ENCODE peak calls at places on chromosomes 2 and 18, in eight cellular contexts. One of them, this sample, is unnamed.

GRCh38 chr2:140508756-140509155 is 1622.1 kb downstream of the LRP1B start:
- DNase-seq in adrenal gland: no peak
- DNase-seq in spleen: no peak
- DNase-seq in MM.1S: no peak
- DNase-seq in aorta: no peak
- DNase-seq in GM23338: no peak
- DNase-seq in sigmoid colon: no peak
- DNase-seq in keratinocyte: no peak
- DNase-seq in this sample: no peak

GRCh38 chr2:219230201-219230540 is 565 bp downstream of the ANKZF1 start:
- DNase-seq in adrenal gland: peak; percentile 52
- DNase-seq in spleen: peak; percentile 92
- DNase-seq in MM.1S: peak; percentile 67
- DNase-seq in aorta: no peak
- DNase-seq in GM23338: peak; percentile 80
- DNase-seq in sigmoid colon: peak; percentile 80
- DNase-seq in keratinocyte: no peak
- DNase-seq in this sample: peak; percentile 77

GRCh38 chr2:70248810-70249438 is 496 bp upstream of the TIA1 start:
- DNase-seq in adrenal gland: peak; percentile 91
- DNase-seq in spleen: peak; percentile 93
- DNase-seq in MM.1S: peak; percentile 87
- DNase-seq in aorta: peak; percentile 90
- DNase-seq in GM23338: peak; percentile 84
- DNase-seq in sigmoid colon: peak; percentile 95
- DNase-seq in keratinocyte: peak; percentile 35
- DNase-seq in this sample: no peak

GRCh38 chr2:153986488-153987229 is 114.9 kb downstream of the GALNT13 start:
- DNase-seq in adrenal gland: no peak
- DNase-seq in spleen: no peak
- DNase-seq in MM.1S: no peak
- DNase-seq in aorta: no peak
- DNase-seq in GM23338: no peak
- DNase-seq in sigmoid colon: no peak
- DNase-seq in keratinocyte: no peak
- DNase-seq in this sample: no peak

GRCh38 chr2:232522855-232523681 is 2.9 kb downstream of the PRSS56 start:
- DNase-seq in adrenal gland: no peak
- DNase-seq in spleen: no peak
- DNase-seq in MM.1S: no peak
- DNase-seq in aorta: no peak
- DNase-seq in GM23338: no peak
- DNase-seq in sigmoid colon: no peak
- DNase-seq in keratinocyte: no peak
- DNase-seq in this sample: no peak

GRCh38 chr2:25266399-25266798 is 75.3 kb downstream of the DNMT3A start:
- DNase-seq in adrenal gland: no peak
- DNase-seq in spleen: no peak
- DNase-seq in MM.1S: no peak
- DNase-seq in aorta: no peak
- DNase-seq in GM23338: no peak
- DNase-seq in sigmoid colon: no peak
- DNase-seq in keratinocyte: no peak
- DNase-seq in this sample: no peak

GRCh38 chr2:192002418-192002817 is 155.5 kb upstream of the CAVIN2 start:
- DNase-seq in adrenal gland: no peak
- DNase-seq in spleen: no peak
- DNase-seq in MM.1S: no peak
- DNase-seq in aorta: no peak
- DNase-seq in GM23338: no peak
- DNase-seq in sigmoid colon: no peak
- DNase-seq in keratinocyte: no peak
- DNase-seq in this sample: no peak

GRCh38 chr2:134866498-134867099 is 28.2 kb downstream of the ACMSD start:
- DNase-seq in adrenal gland: no peak
- DNase-seq in spleen: no peak
- DNase-seq in MM.1S: no peak
- DNase-seq in aorta: no peak
- DNase-seq in GM23338: no peak
- DNase-seq in sigmoid colon: no peak
- DNase-seq in keratinocyte: no peak
- DNase-seq in this sample: no peak

GRCh38 chr2:168740788-168741187 is 61.6 kb upstream of the NOSTRIN start:
- DNase-seq in adrenal gland: no peak
- DNase-seq in spleen: no peak
- DNase-seq in MM.1S: no peak
- DNase-seq in aorta: no peak
- DNase-seq in GM23338: no peak
- DNase-seq in sigmoid colon: no peak
- DNase-seq in keratinocyte: no peak
- DNase-seq in this sample: no peak

DNA sequence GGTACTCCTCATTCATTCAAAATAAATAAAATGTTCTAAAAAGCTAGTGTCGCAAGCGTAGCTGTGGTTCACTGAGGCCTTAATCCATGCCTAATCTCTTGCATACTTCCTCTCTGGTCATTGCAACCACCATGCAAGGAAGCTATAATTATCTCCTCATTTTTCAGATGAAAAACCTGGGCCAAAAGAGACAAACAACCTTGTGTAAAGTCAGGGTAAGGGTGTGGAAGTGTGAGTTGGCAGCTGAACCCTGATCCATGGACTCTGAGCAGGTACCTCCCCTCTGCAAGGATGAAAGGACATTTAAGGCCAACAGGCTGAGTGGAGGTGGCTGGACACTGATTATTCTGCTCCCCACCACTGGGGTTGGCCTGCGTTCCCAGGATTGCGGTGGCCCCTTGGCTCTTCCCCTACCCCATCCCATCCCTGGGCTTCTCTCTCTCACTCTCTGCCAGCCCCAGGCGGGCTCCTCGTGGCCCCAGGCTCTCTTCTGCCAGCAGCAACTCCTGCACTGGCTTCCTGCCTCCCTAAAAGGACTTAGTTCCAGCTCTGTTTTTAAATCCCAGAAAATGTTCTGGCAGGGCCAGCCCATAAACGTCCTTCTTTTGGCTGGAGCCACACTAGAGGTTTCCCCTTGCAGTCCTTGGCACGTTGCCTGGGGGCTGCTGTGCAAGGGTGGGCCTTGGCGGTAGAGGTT is 72.0 kb upstream of the AFF3 start:
- DNase-seq in adrenal gland: no peak
- DNase-seq in spleen: no peak
- DNase-seq in MM.1S: no peak
- DNase-seq in aorta: peak; percentile 72
- DNase-seq in GM23338: no peak
- DNase-seq in sigmoid colon: peak; percentile 87
- DNase-seq in keratinocyte: no peak
- DNase-seq in this sample: no peak
- H3K27me3 ChIP-seq in adrenal gland: no peaks in the 10 kb centered on the region
- H3K27me3 ChIP-seq in spleen: no peaks in the 10 kb centered on the region
- H3K27me3 ChIP-seq in MM.1S: no peaks in the 10 kb centered on the region
- H3K27me3 ChIP-seq in aorta: no peaks in the 10 kb centered on the region
- H3K27me3 ChIP-seq in GM23338: no peaks in the 10 kb centered on the region
- H3K27me3 ChIP-seq in sigmoid colon: no peaks in the 10 kb centered on the region
- H3K27me3 ChIP-seq in keratinocyte: no peaks in the 10 kb centered on the region
- H3K27me3 ChIP-seq in this sample: no peaks in the 10 kb centered on the region

DNA sequence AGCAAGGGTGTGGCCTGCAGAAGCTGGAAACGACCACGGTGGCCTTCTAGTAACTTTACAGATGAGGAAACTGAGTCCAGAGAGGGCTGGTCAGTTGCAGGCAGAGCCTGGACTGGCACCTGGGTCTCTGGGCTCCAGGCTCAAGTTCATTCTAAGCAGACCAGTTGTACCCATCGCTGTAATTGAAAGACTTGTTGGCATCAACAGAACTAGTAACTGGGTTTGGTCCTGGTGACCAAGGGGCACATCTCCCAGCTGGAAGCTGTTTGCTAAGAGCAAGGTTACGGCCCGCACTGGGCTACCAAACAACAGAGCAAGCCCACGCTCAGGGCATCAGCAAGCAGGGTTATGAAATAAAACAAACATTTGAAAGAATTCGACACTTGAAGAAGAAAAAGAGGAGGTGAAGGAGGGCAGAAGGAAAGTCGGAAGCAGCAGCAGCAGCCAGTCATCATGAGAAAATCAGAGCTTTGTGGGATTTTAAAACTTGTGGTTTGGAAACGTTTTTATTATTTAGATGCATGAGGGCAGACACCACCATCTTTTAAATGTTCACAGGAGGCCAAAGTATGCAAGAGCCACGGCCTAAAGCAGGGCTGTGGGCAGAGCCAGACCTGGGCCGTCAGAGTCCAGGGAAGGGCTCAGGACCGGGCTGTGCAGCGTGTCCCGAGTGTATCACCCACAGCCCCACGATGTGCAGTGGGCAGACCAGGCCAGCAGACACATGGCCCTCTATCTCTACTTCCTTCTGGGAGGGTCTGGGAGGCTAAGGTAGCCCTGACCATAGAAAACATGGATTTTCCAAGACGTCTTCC is 220.3 kb downstream of the BCL2 start:
- DNase-seq in adrenal gland: no peak
- DNase-seq in spleen: no peak
- DNase-seq in MM.1S: no peak
- DNase-seq in aorta: no peak
- DNase-seq in GM23338: no peak
- DNase-seq in sigmoid colon: no peak
- DNase-seq in keratinocyte: no peak
- DNase-seq in this sample: no peak
- H3K27me3 ChIP-seq in adrenal gland: peaks cover 3% of the 10 kb centered on the region
- H3K27me3 ChIP-seq in spleen: no peaks in the 10 kb centered on the region
- H3K27me3 ChIP-seq in MM.1S: no peaks in the 10 kb centered on the region
- H3K27me3 ChIP-seq in aorta: no peaks in the 10 kb centered on the region
- H3K27me3 ChIP-seq in GM23338: no peaks in the 10 kb centered on the region
- H3K27me3 ChIP-seq in sigmoid colon: no peaks in the 10 kb centered on the region
- H3K27me3 ChIP-seq in keratinocyte: peaks cover 3% of the 10 kb centered on the region
- H3K27me3 ChIP-seq in this sample: no peaks in the 10 kb centered on the region

DNA sequence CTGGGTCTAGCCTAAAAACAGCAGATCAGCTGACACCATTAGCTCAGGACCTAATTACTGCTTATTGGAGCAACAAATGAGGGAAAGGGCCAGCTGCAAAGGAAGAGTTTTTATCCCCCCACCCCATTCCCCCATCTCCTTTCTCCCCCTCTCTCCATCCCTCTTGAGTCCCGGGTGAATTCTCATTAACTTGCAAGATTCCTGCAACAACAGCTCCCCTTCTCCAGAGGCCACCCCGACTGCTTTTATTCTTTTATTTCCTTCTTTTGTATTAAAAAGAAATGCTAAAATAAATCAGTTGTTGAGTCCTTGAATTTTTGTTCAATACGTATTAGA is 473 bp upstream of the NOL4 start:
- DNase-seq in adrenal gland: no peak
- DNase-seq in spleen: no peak
- DNase-seq in MM.1S: no peak
- DNase-seq in aorta: no peak
- DNase-seq in GM23338: no peak
- DNase-seq in sigmoid colon: no peak
- DNase-seq in keratinocyte: no peak
- DNase-seq in this sample: no peak
- H3K27me3 ChIP-seq in adrenal gland: peaks cover 30% of the 10 kb centered on the region
- H3K27me3 ChIP-seq in spleen: peaks cover 50% of the 10 kb centered on the region
- H3K27me3 ChIP-seq in MM.1S: no peaks in the 10 kb centered on the region
- H3K27me3 ChIP-seq in aorta: no peaks in the 10 kb centered on the region
- H3K27me3 ChIP-seq in GM23338: peaks cover 43% of the 10 kb centered on the region
- H3K27me3 ChIP-seq in sigmoid colon: peaks cover 28% of the 10 kb centered on the region
- H3K27me3 ChIP-seq in keratinocyte: peaks cover 34% of the 10 kb centered on the region
- H3K27me3 ChIP-seq in this sample: peaks cover 66% of the 10 kb centered on the region

DNA sequence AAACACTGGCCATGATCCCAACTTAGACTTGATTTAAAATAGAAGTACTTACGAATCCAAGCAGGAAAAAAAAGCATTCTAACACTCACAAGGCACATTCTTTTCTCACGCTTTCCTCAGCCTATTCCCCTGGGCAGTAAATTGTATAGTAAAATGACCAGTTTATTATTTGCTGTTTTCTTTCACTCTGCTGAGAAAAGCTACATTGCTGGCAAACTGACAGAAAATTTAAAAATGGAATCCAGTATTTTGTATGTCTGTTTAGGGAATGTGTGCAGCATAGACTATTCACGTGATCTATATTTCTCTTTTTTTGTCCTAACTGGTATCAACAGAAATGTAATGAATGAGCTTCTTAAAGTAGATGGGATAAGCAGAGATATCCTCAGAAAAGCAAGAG is 2.7 kb upstream of the TANC1 start:
- DNase-seq in adrenal gland: no peak
- DNase-seq in spleen: no peak
- DNase-seq in MM.1S: no peak
- DNase-seq in aorta: no peak
- DNase-seq in GM23338: no peak
- DNase-seq in sigmoid colon: no peak
- DNase-seq in keratinocyte: no peak
- DNase-seq in this sample: no peak
- H3K27me3 ChIP-seq in adrenal gland: no peaks in the 10 kb centered on the region
- H3K27me3 ChIP-seq in spleen: peaks cover 17% of the 10 kb centered on the region
- H3K27me3 ChIP-seq in MM.1S: peaks cover 4% of the 10 kb centered on the region
- H3K27me3 ChIP-seq in aorta: no peaks in the 10 kb centered on the region
- H3K27me3 ChIP-seq in GM23338: peaks cover 43% of the 10 kb centered on the region
- H3K27me3 ChIP-seq in sigmoid colon: no peaks in the 10 kb centered on the region
- H3K27me3 ChIP-seq in keratinocyte: no peaks in the 10 kb centered on the region
- H3K27me3 ChIP-seq in this sample: no peaks in the 10 kb centered on the region

GRCh38 chr18:27778441-27778840 is 398.5 kb downstream of the CDH2 start:
- DNase-seq in adrenal gland: no peak
- DNase-seq in spleen: no peak
- DNase-seq in MM.1S: no peak
- DNase-seq in aorta: no peak
- DNase-seq in GM23338: peak; percentile 52
- DNase-seq in sigmoid colon: no peak
- DNase-seq in keratinocyte: no peak
- DNase-seq in this sample: no peak

GRCh38 chr18:27780061-27780740 is 396.7 kb downstream of the CDH2 start:
- DNase-seq in adrenal gland: no peak
- DNase-seq in spleen: no peak
- DNase-seq in MM.1S: no peak
- DNase-seq in aorta: no peak
- DNase-seq in GM23338: no peak
- DNase-seq in sigmoid colon: no peak
- DNase-seq in keratinocyte: no peak
- DNase-seq in this sample: no peak

GRCh38 chr18:27778925-27779324 is 398.0 kb downstream of the CDH2 start:
- DNase-seq in adrenal gland: no peak
- DNase-seq in spleen: no peak
- DNase-seq in MM.1S: no peak
- DNase-seq in aorta: no peak
- DNase-seq in GM23338: peak; percentile 7
- DNase-seq in sigmoid colon: no peak
- DNase-seq in keratinocyte: no peak
- DNase-seq in this sample: no peak
- H3K27me3 ChIP-seq in adrenal gland: no peaks in the 10 kb centered on the region
- H3K27me3 ChIP-seq in spleen: no peaks in the 10 kb centered on the region
- H3K27me3 ChIP-seq in MM.1S: no peaks in the 10 kb centered on the region
- H3K27me3 ChIP-seq in aorta: no peaks in the 10 kb centered on the region
- H3K27me3 ChIP-seq in GM23338: peaks cover 19% of the 10 kb centered on the region
- H3K27me3 ChIP-seq in sigmoid colon: no peaks in the 10 kb centered on the region
- H3K27me3 ChIP-seq in keratinocyte: no peaks in the 10 kb centered on the region
- H3K27me3 ChIP-seq in this sample: no peaks in the 10 kb centered on the region

This sample was measured in upper lobe of right lung.